ENCODE peak calls at places on chromosomes 7 and 10, in four cellular contexts. Z is IMR-90, V is GM12878, Y is K562. G is an unnamed sample.

GRCh38 chr7:157580324-157580723 is 243.5 kb downstream of the DNAJB6 start:
- DNase-seq in Y (no peak), Z (no peak), V (no peak), G (no peak)

GRCh38 chr7:24877790-24878311 is 102.1 kb downstream of the OSBPL3 start:
- DNase-seq in Y (no peak), Z (peak), V (peak), G (no peak)

GRCh38 chr10:112202561-112203241 is 19.1 kb upstream of the GPAM start:
- DNase-seq in Y (no peak), Z (peak), V (peak), G (peak)

GRCh38 chr7:56092789-56093531 is at the start of gene PHKG1:
- DNase-seq in Y (peak), V (no peak), Z (peak), G (peak)

GRCh38 chr10:61888744-61889143 is 12.8 kb upstream of the ARID5B start:
- DNase-seq in Y (no peak), Z (peak), V (no peak), G (no peak)

GRCh38 chr10:99983280-99983988 is 26.3 kb downstream of the DNMBP start:
- DNase-seq in Y (peak), Z (peak), V (peak), G (no peak)

GRCh38 chr10:93991596-93992284 is 2.0 kb upstream of the PLCE1 start:
- DNase-seq in V (no peak), Z (peak), Y (no peak), G (peak)

GRCh38 chr7:7265676-7266075 is 83.3 kb downstream of the C1GALT1 start:
- DNase-seq in Y (no peak), V (no peak), Z (no peak), G (no peak)

GRCh38 chr7:104967595-104967994 is 46.4 kb upstream of the KMT2E start:
- DNase-seq in Y (no peak), Z (peak), V (no peak), G (no peak)

GRCh38 chr10:113614304-113614703 is 49.5 kb downstream of the NRAP start:
- DNase-seq in V (no peak), Z (no peak), Y (no peak), G (no peak)

GRCh38 chr7:28782362-28782761 is 175.8 kb downstream of the TRIL start:
- DNase-seq in V (no peak), Z (no peak), Y (no peak), G (no peak)

GRCh38 chr7:78420001-78420400 is 621.4 kb downstream of the PHTF2 start:
- DNase-seq in Y (no peak), V (no peak), Z (no peak), G (no peak)

GRCh38 chr7:92766461-92767003 is 69.8 kb downstream of the CDK6 start:
- DNase-seq in Y (no peak), Z (peak), V (no peak), G (peak)

GRCh38 chr10:129846991-129847391 is 117.1 kb downstream of the EBF3 start:
- DNase-seq in Z (no peak), V (no peak), Y (no peak), G (no peak)

GRCh38 chr7:27999829-28000228 is 180.8 kb downstream of the JAZF1 start:
- DNase-seq in V (no peak), Z (no peak), Y (no peak), G (no peak)

GRCh38 chr7:131501422-131501821 is 55.0 kb downstream of the PODXL start:
- DNase-seq in Y (no peak), Z (peak), V (no peak), G (no peak)

GRCh38 chr7:28990200-28990960 is 32.2 kb upstream of the TRIL start:
- DNase-seq in V (no peak), Z (no peak), Y (no peak), G (no peak)

GRCh38 chr7:193538-194256 is 1.3 kb downstream of the FAM20C start:
- DNase-seq in Z (no peak), V (no peak), Y (no peak), G (peak)

GRCh38 chr7:36630112-36630650 is 94.1 kb downstream of the AOAH start:
- DNase-seq in Z (no peak), V (no peak), Y (no peak), G (no peak)

GRCh38 chr10:44039599-44039998 is 345.3 kb downstream of the CXCL12 start:
- DNase-seq in Y (no peak), Z (no peak), V (no peak), G (no peak)

GRCh38 chr7:47915066-47915976 is 32.9 kb downstream of the PKD1L1 start:
- DNase-seq in Z (no peak), Y (no peak), V (no peak), G (no peak)

GRCh38 chr10:129531195-129531968 is 64.3 kb downstream of the MGMT start:
- DNase-seq in V (no peak), Y (no peak), Z (peak), G (no peak)

GRCh38 chr7:149375234-149376008 is 85.4 kb downstream of the ZNF777 start:
- DNase-seq in V (no peak), Y (no peak), Z (no peak), G (no peak)

GRCh38 chr10:133030791-133031190 is 56.9 kb upstream of the ADGRA1 start:
- DNase-seq in Y (no peak), V (no peak), Z (no peak), G (no peak)

GRCh38 chr7:47346378-47346914 is 235.5 kb downstream of the TNS3 start:
- DNase-seq in Y (no peak), V (no peak), Z (no peak), G (no peak)

GRCh38 chr10:124642076-124642710 is 102.0 kb downstream of the FAM53B start:
- DNase-seq in V (no peak), Y (no peak), Z (no peak), G (no peak)

GRCh38 chr10:76998451-76998850 is 639.2 kb downstream of the KCNMA1 start:
- DNase-seq in V (no peak), Z (no peak), Y (no peak), G (no peak)

GRCh38 chr10:71921319-71922027 is 42.7 kb upstream of the CHST3 start:
- DNase-seq in Y (peak), Z (no peak), V (no peak), G (peak)

GRCh38 chr10:97689637-97690036 is 2.6 kb upstream of the AVPI1 start:
- DNase-seq in Y (peak), Z (peak), V (no peak), G (peak)

GRCh38 chr10:24440817-24441790 is 232.2 kb downstream of the KIAA1217 start:
- DNase-seq in V (no peak), Y (no peak), Z (peak), G (no peak)

GRCh38 chr7:83872501-83872900 is 223.6 kb upstream of the SEMA3E start:
- DNase-seq in V (no peak), Z (no peak), Y (no peak), G (no peak)

GRCh38 chr10:103416436-103417147 is 20.2 kb downstream of the PDCD11 start:
- DNase-seq in Z (peak), Y (peak), V (peak), G (peak)

GRCh38 chr10:74822101-74822500 is 4.3 kb upstream of the KAT6B start:
- DNase-seq in Z (peak), V (no peak), Y (no peak), G (no peak)

GRCh38 chr10:92124020-92124419 is 166.9 kb downstream of the CPEB3 start:
- DNase-seq in Z (no peak), Y (no peak), V (no peak), G (no peak)

GRCh38 chr10:92126100-92126650 is 164.7 kb downstream of the CPEB3 start:
- DNase-seq in V (no peak), Y (no peak), Z (peak), G (no peak)

GRCh38 chr10:92123031-92123450 is 167.8 kb downstream of the CPEB3 start:
- DNase-seq in Z (no peak), V (no peak), Y (no peak), G (no peak)

GRCh38 chr10:92125169-92125543 is 165.7 kb downstream of the CPEB3 start:
- DNase-seq in V (no peak), Z (no peak), Y (no peak), G (no peak)

DNA sequence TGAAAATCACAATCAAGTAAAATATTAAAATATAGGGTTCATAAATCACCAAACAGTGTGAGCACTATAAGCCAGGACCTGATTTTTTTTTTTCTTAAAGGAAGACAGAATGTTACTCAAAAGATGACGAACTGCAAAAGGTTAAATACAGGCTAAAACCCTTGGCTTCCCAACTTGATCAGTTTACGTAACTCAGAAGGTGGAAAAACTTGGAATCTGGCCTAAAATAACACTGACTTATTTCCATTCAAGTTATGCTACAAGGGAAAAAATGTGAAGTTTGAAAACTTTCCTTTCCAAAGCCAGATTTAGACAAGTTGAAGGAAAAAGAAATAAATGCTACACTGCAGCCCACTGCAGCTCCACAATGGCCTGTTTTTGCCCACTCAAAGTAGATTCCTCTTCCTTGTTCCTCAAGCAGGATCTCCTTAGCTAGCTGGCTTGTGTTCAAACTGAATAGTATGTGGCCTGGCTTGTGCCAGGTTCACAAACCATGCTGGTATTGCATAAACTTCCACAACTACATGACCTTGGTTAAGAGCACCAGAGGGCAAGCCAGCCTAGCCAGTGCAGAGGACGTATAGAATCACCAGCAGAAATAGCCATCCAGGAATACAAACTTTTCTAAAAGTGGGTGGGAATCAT is 166.2 kb downstream of the CPEB3 start:
- DNase-seq in Z (peak), Y (no peak), V (no peak), G (no peak)
- TF ChIP-seq ELK1 in Z (no peak), Y (no peak), V (no peak), G (no peak)

GRCh38 chr10:31120392-31120791 is 88.7 kb upstream of the ZNF438 start:
- DNase-seq in Y (no peak), V (no peak), Z (peak), G (no peak)

GRCh38 chr10:31124852-31125251 is 93.2 kb upstream of the ZNF438 start:
- DNase-seq in V (no peak), Y (no peak), Z (no peak), G (no peak)

GRCh38 chr10:31121074-31121685 is 89.5 kb upstream of the ZNF438 start:
- DNase-seq in V (no peak), Y (no peak), Z (peak), G (no peak)

GRCh38 chr10:31123946-31124345 is 92.3 kb upstream of the ZNF438 start:
- DNase-seq in Z (no peak), V (no peak), Y (no peak), G (no peak)

DNA sequence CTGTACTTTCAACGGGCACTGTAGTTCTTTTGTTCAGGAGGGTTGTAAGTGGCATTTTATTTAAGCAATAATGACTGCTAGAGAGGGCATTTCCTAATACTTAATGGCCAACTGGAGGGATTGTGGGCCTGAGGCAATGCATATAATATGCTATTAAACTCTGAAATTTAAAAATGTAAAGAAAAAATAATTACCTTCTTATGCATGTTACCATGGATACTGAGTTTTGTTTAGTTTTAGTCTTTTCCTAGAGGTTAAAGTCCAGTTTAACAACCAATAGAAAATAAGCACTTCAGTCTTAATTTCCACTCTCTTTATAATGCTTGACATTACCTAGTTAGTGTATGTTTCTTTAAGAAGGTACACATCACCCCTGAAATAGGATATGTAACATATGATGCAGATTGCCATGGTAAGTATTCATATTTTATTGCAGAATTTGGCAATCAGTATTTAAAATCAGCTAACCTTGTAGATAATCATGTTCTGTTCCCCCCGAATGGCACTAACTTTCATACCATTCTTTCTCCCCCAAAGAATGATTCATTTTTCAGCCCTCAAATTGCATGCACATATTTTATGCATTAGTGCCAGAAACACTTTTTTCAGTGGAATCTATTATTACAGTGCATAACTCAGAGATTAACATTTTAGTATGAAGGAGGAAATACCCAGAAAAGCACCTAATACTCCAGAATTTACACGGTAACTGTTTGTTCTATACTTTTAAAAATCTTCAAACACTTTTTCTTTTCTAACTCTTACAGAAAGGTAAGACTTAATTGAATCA is 90.3 kb upstream of the ZNF438 start:
- DNase-seq in V (no peak), Z (peak), Y (no peak), G (no peak)
- TF ChIP-seq ELK1 in V (no peak), Z (no peak), Y (no peak), G (no peak)

GRCh38 chr10:23314835-23315239 is 29.8 kb downstream of the C10orf67 start:
- DNase-seq in Y (peak), V (peak), Z (peak), G (peak)
- TF ChIP-seq ELK1 in Y (no peak), V (no peak), Z (no peak), G (no peak)

GRCh38 chr7:71495828-71496227 is 363.9 kb downstream of the GALNT17 start:
- DNase-seq in Y (no peak), V (no peak), Z (no peak), G (no peak)

GRCh38 chr7:71497233-71497946 is 365.4 kb downstream of the GALNT17 start:
- DNase-seq in V (no peak), Z (no peak), Y (no peak), G (no peak)
- TF ChIP-seq ELK1 in V (no peak), Z (no peak), Y (no peak), G (no peak)

GRCh38 chr10:69456880-69457693 is 5.8 kb downstream of the TSPAN15 start:
- DNase-seq in V (no peak), Y (no peak), Z (no peak), G (no peak)
- TF ChIP-seq ELK1 in V (no peak), Y (no peak), Z (no peak), G (no peak)

GRCh38 chr7:30465342-30466170 is 13.0 kb downstream of the NOD1 start:
- DNase-seq in Z (peak), V (no peak), Y (no peak), G (no peak)
- TF ChIP-seq ELK1 in Z (no peak), V (no peak), Y (no peak), G (no peak)

GRCh38 chr7:2165610-2166594 is 66.8 kb downstream of the MAD1L1 start:
- DNase-seq in Y (no peak), Z (no peak), V (peak), G (no peak)
- TF ChIP-seq ELK1 in Y (no peak), Z (no peak), V (no peak), G (no peak)

DNA sequence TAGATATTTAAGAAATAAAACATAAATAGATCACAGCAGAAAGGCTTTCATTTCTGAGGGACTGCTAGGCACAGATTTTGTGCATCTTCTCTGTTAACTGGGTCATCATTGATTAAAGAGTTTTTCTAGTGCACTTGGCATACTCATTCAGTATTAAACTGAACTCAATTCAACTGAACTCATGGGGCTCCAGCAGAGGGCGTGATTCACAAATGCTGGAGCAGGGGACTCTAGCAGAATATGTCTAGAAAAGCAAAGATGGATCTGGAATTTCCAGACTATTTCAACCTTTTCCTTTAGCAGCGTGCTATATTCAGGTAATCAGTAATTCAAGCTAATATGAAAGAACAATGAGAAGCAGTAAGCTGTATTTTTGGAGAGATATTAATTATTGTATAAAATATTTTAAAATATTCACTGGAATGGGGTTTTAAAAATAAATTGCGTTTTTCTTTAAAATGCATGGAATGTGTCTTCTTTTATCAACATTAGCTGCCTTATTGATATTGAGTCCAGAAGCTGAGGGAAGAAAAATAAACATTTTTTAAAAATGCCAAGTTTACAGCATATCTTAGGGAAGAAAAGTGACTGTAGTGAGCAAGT is 296.8 kb upstream of the CACNA2D1 start:
- DNase-seq in Z (peak), Y (peak), V (no peak), G (peak)
- TF ChIP-seq ELK1 in Z (no peak), Y (no peak), V (no peak), G (no peak)

G was measured in A549.